ENCODE peak calls at places on chromosomes 3 and 15, in six cellular contexts. C is GM23248, X is cardiac muscle cell, A is thyroid gland, J is NT2/D1, E is PC-3. Z is an unnamed sample. For H3K27me3, the result is how much of the 10 kb centered on the place peaks cover.

GRCh38 chr3:94256888-94257813 is 194.3 kb downstream of the NSUN3 start:
- DNase-seq in C (no peak), X (no peak), A (no peak), J (no peak), E (no peak), Z (no peak)

GRCh38 chr3:159123877-159124276 is 322.0 kb downstream of the MFSD1 start:
- DNase-seq in C (no peak), X (no peak), A (no peak), J (no peak), E (no peak), Z (no peak)

GRCh38 chr15:31307270-31308184 is 19.1 kb upstream of the KLF13 start:
- DNase-seq in C (no peak), X (no peak), A (no peak), J (no peak), E (no peak), Z (peak)

GRCh38 chr15:45439521-45439931 is 61.2 kb upstream of the GATM start:
- DNase-seq in C (no peak), X (no peak), A (no peak), J (no peak), E (no peak), Z (no peak)

GRCh38 chr15:85399627-85400026 is 19.2 kb downstream of the AKAP13 start:
- DNase-seq in C (no peak), X (no peak), A (no peak), J (no peak), E (no peak), Z (no peak)

GRCh38 chr3:105436687-105437086 is 70.0 kb downstream of the ALCAM start:
- DNase-seq in C (no peak), X (no peak), A (no peak), J (no peak), E (no peak), Z (no peak)

GRCh38 chr3:52456169-52456799 is 880 bp downstream of the NISCH start:
- DNase-seq in C (peak), X (peak), A (peak), J (no peak), E (no peak), Z (peak)

GRCh38 chr15:27183182-27183581 is 212.2 kb downstream of the GABRG3 start:
- DNase-seq in C (no peak), X (no peak), A (no peak), J (no peak), E (no peak), Z (no peak)

GRCh38 chr3:56323986-56324420 is 144.3 kb downstream of the ERC2 start:
- DNase-seq in C (peak), X (peak), A (no peak), J (no peak), E (peak), Z (no peak)

DNA sequence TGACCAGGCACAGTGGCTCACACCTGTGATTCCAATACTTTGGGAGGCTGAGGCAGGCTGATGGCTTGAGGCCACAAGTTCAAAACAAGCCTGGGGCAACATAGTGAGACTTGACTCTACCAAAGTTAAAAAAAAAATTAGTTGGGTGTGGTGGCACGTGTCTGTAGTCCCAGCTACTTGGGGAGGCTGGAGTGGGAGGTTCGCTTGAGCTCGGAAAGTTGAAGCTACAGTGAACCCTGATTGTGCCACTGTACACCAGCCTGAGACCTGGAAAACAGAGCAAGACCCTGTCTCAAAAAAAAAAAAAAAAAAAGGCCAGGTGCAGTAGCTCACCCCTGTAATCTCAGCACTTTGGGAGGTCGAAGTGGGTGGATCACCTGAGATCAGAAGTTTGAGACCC is 3.1 kb downstream of the CDC25A start:
- DNase-seq in C (no peak), X (no peak), A (no peak), J (no peak), E (no peak), Z (no peak)
- H3K4me3 ChIP-seq in C (no peak), X (no peak), A (no peak), J (no peak), E (no peak), Z (no peak)

DNA sequence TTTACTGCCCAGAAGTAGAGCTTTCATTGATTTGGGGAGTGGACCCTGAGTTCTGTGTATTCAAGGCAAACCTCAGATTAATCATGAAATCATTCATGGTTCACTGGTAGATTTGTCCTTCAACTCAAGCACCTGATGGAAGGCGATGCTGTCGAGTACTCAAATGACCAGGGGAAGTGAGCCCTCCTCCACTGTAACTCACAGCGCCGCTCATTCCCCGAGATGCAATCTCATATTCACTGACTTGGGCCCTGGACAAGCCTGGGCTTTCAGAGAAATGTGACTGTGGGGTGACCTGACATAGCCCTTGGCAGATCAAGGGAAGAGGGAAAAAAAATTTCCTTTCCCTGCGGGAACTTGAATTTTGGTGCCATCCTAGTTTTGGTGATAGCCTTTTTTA is 156.7 kb upstream of the BHLHE40 start:
- DNase-seq in C (no peak), X (no peak), A (peak), J (no peak), E (no peak), Z (no peak)
- H3K27me3 ChIP-seq in C (under half), X (under half), A (under half), J (under half), E (under half), Z (under half)

DNA sequence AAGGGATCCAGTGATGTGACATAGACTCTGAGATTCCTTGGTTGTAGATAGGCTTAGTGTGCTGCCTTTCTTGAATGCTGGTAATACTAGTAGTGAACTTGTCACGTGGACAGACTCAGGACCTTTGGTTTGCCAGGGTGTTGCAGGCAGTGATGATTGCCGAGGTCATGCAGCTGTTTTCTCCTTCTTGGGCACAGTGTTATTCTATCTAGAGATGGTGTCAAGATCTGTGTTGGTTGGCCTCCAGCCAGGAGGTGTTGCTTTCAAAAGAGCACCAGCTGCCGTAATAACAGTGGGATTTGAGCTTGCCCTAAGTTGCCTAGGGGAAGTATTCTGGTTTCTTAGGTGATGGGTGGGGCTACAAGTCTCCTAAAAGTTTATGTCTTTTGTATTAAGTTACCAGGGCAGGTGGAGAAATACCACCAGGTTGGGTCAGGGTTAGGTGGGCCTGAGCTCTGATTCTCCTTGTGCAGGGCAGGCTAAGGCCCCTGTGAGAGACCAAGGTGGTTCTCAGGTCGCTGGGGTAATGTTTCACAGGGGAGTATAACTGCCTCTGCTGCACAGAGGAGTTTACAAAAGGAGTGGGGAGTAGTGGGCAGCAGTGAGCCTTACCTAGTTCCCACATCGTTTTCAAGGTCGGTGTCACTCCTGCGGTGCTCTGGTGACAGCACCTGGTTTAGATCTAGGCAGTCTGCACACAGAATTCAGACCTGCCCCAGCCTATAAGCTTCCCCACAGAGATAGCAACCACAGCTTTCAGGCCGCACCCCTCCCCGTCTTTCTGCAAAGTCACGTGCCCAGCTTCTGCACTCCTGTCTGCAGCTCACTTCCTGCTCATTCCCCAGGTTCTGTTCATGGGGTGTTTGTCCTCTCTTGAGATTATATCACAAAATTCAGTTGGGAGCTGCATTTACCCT is 350.3 kb downstream of the DOCK3 start:
- DNase-seq in C (no peak), X (no peak), A (peak), J (no peak), E (no peak), Z (no peak)
- H3K4me3 ChIP-seq in C (no peak), X (no peak), A (no peak), J (no peak), E (no peak), Z (no peak)

GRCh38 chr15:29405564-29405963 is 135.9 kb upstream of the NSMCE3 start:
- DNase-seq in C (no peak), X (no peak), A (no peak), J (no peak), E (no peak), Z (no peak)
- H3K27me3 ChIP-seq in C (under half), X (under half), A (under half), J (under half), E (under half), Z (under half)

GRCh38 chr15:88469321-88469720 is 1.8 kb downstream of the MRPS11 start:
- DNase-seq in C (no peak), X (no peak), A (no peak), J (no peak), E (no peak), Z (no peak)
- H3K4me3 ChIP-seq in C (no peak), X (no peak), A (no peak), J (no peak), E (no peak), Z (no peak)

DNA sequence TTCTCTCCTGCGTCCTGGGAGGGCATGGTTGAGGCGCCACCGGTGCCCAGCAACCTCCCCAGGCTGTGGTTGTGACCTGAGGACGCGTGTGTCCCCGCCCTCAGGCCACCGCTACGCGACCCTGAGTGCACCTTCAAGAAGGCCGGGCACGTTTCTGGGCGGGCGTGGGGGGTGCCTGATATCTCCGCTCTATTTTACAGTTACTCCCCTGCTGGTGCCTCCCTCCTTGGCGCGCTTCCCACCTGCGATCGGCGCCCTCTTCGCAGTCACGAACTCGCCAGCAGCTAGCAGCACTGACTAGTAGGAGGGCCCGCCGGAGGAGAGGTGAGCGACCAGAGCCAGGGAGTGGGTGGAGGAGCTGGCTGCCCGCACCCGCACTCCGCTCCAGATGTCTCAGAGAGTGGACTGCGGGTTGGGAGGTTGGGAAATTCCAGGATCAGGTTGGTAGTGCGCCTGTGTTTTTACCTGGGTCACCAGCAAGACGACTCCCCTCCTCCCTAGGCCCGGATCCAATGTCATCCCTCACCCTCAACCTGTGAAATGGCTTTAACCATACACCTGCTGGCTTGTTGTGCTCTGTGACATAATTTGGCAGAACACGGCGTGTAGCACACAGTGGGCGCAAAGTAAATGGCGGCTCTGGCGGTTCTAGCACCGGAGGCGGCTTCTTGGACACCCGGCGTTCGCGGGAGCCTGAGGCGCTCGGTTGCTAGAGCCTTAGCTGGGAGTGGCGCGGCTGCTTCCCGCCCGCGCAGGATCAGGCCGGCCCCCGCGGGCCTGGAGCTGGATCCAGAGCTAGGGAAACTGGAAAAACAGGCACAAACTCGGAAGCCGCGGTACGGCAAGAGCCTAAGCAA is 43.4 kb upstream of the POLG start:
- DNase-seq in C (peak), X (no peak), A (no peak), J (no peak), E (peak), Z (peak)
- H3K27me3 ChIP-seq in C (half or more), X (half or more), A (under half), J (half or more), E (under half), Z (half or more)

DNA sequence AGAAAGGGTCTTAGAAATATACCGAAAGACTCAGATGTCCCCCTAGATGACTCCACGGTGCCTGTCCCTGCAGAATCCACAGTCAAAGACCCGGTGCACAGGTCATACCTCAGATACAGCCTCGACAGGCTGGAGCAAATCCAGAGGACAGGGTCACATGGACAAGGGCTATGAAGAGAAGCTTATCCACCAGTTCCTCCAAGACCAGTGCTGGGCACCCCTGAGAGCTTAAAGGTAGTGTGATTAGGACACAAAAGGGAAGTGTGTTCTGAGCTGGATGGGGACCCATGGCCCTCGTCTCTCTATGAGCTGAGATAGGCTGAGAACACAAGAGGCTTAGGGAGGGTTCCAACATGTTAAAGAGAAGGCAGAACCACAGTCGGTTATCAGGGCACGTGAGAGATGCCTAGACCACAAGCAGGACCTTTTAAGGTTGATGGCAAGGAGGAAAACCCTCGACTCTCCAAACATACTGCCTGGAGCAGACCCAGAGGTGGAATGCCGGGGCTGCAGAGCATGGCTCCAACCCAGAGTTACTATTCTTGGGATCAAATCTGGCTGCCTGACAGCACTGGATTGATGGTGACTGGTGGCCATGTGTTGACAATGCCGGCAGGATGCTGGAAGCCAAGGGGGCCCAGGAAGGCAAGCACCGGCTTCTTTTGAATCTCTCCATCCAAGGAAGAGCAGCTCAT is 46.9 kb downstream of the ADCY5 start:
- DNase-seq in C (no peak), X (no peak), A (no peak), J (no peak), E (no peak), Z (no peak)
- H3K4me3 ChIP-seq in C (no peak), X (no peak), A (no peak), J (no peak), E (no peak), Z (no peak)

DNA sequence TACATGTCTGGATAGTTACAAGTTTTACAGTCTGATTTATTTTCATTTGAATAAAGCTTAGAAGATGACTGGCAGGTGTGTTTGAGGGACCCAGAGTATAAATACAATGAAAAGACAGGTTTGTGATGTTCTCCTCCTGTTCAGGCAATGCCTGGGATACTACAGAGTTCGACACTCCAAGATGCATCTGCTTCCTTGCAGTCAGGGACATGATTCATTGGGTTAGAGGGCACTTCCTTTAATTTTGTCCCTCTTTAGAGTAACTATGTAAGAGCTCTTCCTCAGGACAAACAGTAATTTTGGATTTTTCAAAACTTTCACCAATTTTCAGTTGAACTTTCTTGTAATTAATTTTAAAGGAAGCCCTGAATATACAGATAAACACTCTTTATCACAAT is 102.0 kb downstream of the LMLN start:
- DNase-seq in C (no peak), X (no peak), A (no peak), J (no peak), E (no peak), Z (no peak)
- H3K27me3 ChIP-seq in C (half or more), X (under half), A (under half), J (under half), E (half or more), Z (under half)

GRCh38 chr3:125128861-125129501 is 73.2 kb upstream of the HEG1 start:
- DNase-seq in C (peak), X (peak), A (peak), J (no peak), E (peak), Z (no peak)
- H3K4me3 ChIP-seq in C (peak), X (no peak), A (no peak), J (no peak), E (no peak), Z (no peak)

DNA sequence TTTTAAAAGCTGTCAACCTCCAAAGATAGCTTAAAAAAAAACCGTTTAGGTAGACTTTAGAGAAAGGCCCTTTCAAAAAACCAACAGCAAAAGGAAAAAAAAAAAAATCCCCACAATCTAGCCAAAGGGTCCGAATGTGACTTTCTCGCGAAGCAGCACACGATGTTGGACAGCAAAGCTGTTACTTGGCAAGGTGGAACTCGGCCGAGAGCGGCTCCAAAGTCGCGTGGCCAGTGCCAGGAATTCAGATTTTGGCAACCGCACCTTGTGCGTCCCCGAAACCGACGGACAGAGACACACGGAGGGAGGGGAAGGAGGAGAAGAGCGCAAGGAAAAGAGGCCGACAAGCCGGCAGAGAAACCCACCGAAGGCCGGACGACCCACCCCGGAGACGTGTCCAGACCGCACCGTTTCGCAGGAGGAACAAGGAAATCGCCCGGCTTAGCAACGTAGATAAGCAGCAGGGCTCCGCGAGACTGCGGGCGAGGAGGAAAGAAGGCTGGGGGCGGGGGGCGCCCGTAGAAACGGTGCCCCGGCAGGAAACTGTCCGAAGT is 517.3 kb downstream of the MECOM start:
- DNase-seq in C (peak), X (peak), A (peak), J (no peak), E (peak), Z (peak)
- H3K27me3 ChIP-seq in C (under half), X (under half), A (under half), J (half or more), E (under half), Z (under half)

Z was measured in H7.